ENCODE peak calls at places on chromosomes 2 and 18, in ten cellular contexts. One of them, this sample, is unnamed.
A peak's percentile ranks its signal among the peaks of the same experiment; 100 is the strongest.

GRCh38 chr2:187024739-187025138 is 175.8 kb upstream of the ZSWIM2 start:
- DNase-seq in GM12878: no peak
- DNase-seq in tibial nerve: no peak
- DNase-seq in HepG2: no peak
- DNase-seq in stomach: no peak
- DNase-seq in heart left ventricle: no peak
- DNase-seq in A549: no peak
- DNase-seq in breast epithelium: no peak
- DNase-seq in IMR-90: no peak
- DNase-seq in ovary: no peak
- DNase-seq in this sample: no peak

GRCh38 chr18:21593540-21594257 is 6.8 kb downstream of the ESCO1 start:
- DNase-seq in GM12878: no peak
- DNase-seq in HepG2: peak; percentile 3
- DNase-seq in IMR-90: no peak
- DNase-seq in A549: no peak
- DNase-seq in breast epithelium: no peak
- DNase-seq in heart left ventricle: no peak
- DNase-seq in ovary: no peak
- DNase-seq in tibial nerve: no peak
- DNase-seq in stomach: no peak
- DNase-seq in this sample: no peak

GRCh38 chr2:31531101-31531500 is 49.6 kb downstream of the SRD5A2 start:
- DNase-seq in breast epithelium: no peak
- DNase-seq in HepG2: no peak
- DNase-seq in heart left ventricle: no peak
- DNase-seq in ovary: no peak
- DNase-seq in A549: no peak
- DNase-seq in IMR-90: no peak
- DNase-seq in GM12878: no peak
- DNase-seq in tibial nerve: no peak
- DNase-seq in stomach: no peak
- DNase-seq in this sample: no peak

GRCh38 chr2:191432121-191432520 is 186.9 kb downstream of the MYO1B start:
- DNase-seq in A549: no peak
- DNase-seq in heart left ventricle: no peak
- DNase-seq in HepG2: no peak
- DNase-seq in IMR-90: peak; percentile 13
- DNase-seq in ovary: no peak
- DNase-seq in breast epithelium: no peak
- DNase-seq in GM12878: no peak
- DNase-seq in tibial nerve: no peak
- DNase-seq in stomach: no peak
- DNase-seq in this sample: no peak

GRCh38 chr18:60826346-60826745 is 453.8 kb upstream of the MC4R start:
- DNase-seq in tibial nerve: no peak
- DNase-seq in GM12878: no peak
- DNase-seq in heart left ventricle: no peak
- DNase-seq in stomach: no peak
- DNase-seq in HepG2: peak; percentile 1
- DNase-seq in ovary: no peak
- DNase-seq in breast epithelium: no peak
- DNase-seq in A549: no peak
- DNase-seq in IMR-90: no peak
- DNase-seq in this sample: no peak

GRCh38 chr2:222842517-222843174 is 18.2 kb upstream of the ACSL3 start:
- DNase-seq in tibial nerve: no peak
- DNase-seq in ovary: no peak
- DNase-seq in IMR-90: peak; percentile 74
- DNase-seq in breast epithelium: no peak
- DNase-seq in HepG2: peak; percentile 95
- DNase-seq in heart left ventricle: no peak
- DNase-seq in stomach: no peak
- DNase-seq in A549: peak; percentile 41
- DNase-seq in GM12878: no peak
- DNase-seq in this sample: no peak

GRCh38 chr2:45195916-45196315 is 186.7 kb upstream of the SIX2 start:
- DNase-seq in IMR-90: no peak
- DNase-seq in ovary: no peak
- DNase-seq in HepG2: no peak
- DNase-seq in A549: no peak
- DNase-seq in breast epithelium: no peak
- DNase-seq in tibial nerve: no peak
- DNase-seq in GM12878: no peak
- DNase-seq in stomach: no peak
- DNase-seq in heart left ventricle: no peak
- DNase-seq in this sample: no peak

GRCh38 chr2:142989276-142990204 is 112.1 kb downstream of the KYNU start:
- DNase-seq in tibial nerve: no peak
- DNase-seq in heart left ventricle: no peak
- DNase-seq in A549: peak; percentile 6
- DNase-seq in stomach: no peak
- DNase-seq in breast epithelium: no peak
- DNase-seq in IMR-90: peak; percentile 71
- DNase-seq in ovary: no peak
- DNase-seq in HepG2: peak; percentile 44
- DNase-seq in GM12878: no peak
- DNase-seq in this sample: no peak

GRCh38 chr2:133287709-133288108 is 280.6 kb downstream of the NCKAP5 start:
- DNase-seq in GM12878: no peak
- DNase-seq in IMR-90: peak; percentile 96
- DNase-seq in heart left ventricle: no peak
- DNase-seq in HepG2: no peak
- DNase-seq in ovary: no peak
- DNase-seq in tibial nerve: no peak
- DNase-seq in stomach: no peak
- DNase-seq in breast epithelium: no peak
- DNase-seq in A549: no peak
- DNase-seq in this sample: no peak

GRCh38 chr2:26988165-26988879 is 17.9 kb downstream of the MAPRE3 start:
- DNase-seq in stomach: no peak
- DNase-seq in tibial nerve: no peak
- DNase-seq in heart left ventricle: no peak
- DNase-seq in ovary: no peak
- DNase-seq in breast epithelium: no peak
- DNase-seq in A549: no peak
- DNase-seq in IMR-90: peak; percentile 86
- DNase-seq in HepG2: no peak
- DNase-seq in GM12878: no peak
- DNase-seq in this sample: no peak

GRCh38 chr2:170161516-170162260 is 16.3 kb upstream of the MYO3B start:
- DNase-seq in heart left ventricle: no peak
- DNase-seq in tibial nerve: no peak
- DNase-seq in GM12878: no peak
- DNase-seq in ovary: no peak
- DNase-seq in stomach: no peak
- DNase-seq in HepG2: no peak
- DNase-seq in A549: no peak
- DNase-seq in IMR-90: no peak
- DNase-seq in breast epithelium: no peak
- DNase-seq in this sample: no peak

GRCh38 chr2:169476459-169476858 is 2.8 kb upstream of the BBS5 start:
- DNase-seq in IMR-90: peak; percentile 61
- DNase-seq in ovary: no peak
- DNase-seq in HepG2: peak; percentile 62
- DNase-seq in tibial nerve: no peak
- DNase-seq in stomach: no peak
- DNase-seq in heart left ventricle: no peak
- DNase-seq in GM12878: no peak
- DNase-seq in A549: no peak
- DNase-seq in breast epithelium: no peak
- DNase-seq in this sample: no peak

GRCh38 chr18:62374410-62374965 is 49.4 kb downstream of the TNFRSF11A start:
- DNase-seq in heart left ventricle: no peak
- DNase-seq in HepG2: no peak
- DNase-seq in A549: no peak
- DNase-seq in IMR-90: no peak
- DNase-seq in tibial nerve: no peak
- DNase-seq in breast epithelium: no peak
- DNase-seq in ovary: no peak
- DNase-seq in stomach: no peak
- DNase-seq in GM12878: no peak
- DNase-seq in this sample: no peak

GRCh38 chr18:9016819-9017169 is 85.7 kb upstream of the NDUFV2 start:
- DNase-seq in IMR-90: peak; percentile 9
- DNase-seq in HepG2: no peak
- DNase-seq in GM12878: no peak
- DNase-seq in stomach: no peak
- DNase-seq in tibial nerve: no peak
- DNase-seq in ovary: no peak
- DNase-seq in breast epithelium: no peak
- DNase-seq in heart left ventricle: no peak
- DNase-seq in A549: no peak
- DNase-seq in this sample: no peak

GRCh38 chr2:172426635-172427255 is 641 bp upstream of the ITGA6 start:
- DNase-seq in heart left ventricle: no peak
- DNase-seq in ovary: no peak
- DNase-seq in IMR-90: no peak
- DNase-seq in A549: no peak
- DNase-seq in tibial nerve: no peak
- DNase-seq in breast epithelium: no peak
- DNase-seq in GM12878: no peak
- DNase-seq in HepG2: no peak
- DNase-seq in stomach: no peak
- DNase-seq in this sample: no peak
- H3K27ac ChIP-seq in heart left ventricle: peak overlapping the region; percentile 88
- H3K27ac ChIP-seq in ovary: no peak overlapping the region
- H3K27ac ChIP-seq in IMR-90: no peak overlapping the region
- H3K27ac ChIP-seq in A549: peak overlapping the region; percentile 80
- H3K27ac ChIP-seq in tibial nerve: peak overlapping the region; percentile 93
- H3K27ac ChIP-seq in breast epithelium: peak overlapping the region; percentile 89
- H3K27ac ChIP-seq in GM12878: no peak overlapping the region
- H3K27ac ChIP-seq in HepG2: peak overlapping the region; percentile 86
- H3K27ac ChIP-seq in stomach: peak overlapping the region; percentile 83
- H3K27ac ChIP-seq in this sample: peak overlapping the region; percentile 94

GRCh38 chr2:162317058-162317742 is 1.3 kb downstream of the IFIH1 start:
- DNase-seq in heart left ventricle: no peak
- DNase-seq in stomach: no peak
- DNase-seq in IMR-90: no peak
- DNase-seq in HepG2: no peak
- DNase-seq in ovary: no peak
- DNase-seq in A549: no peak
- DNase-seq in tibial nerve: no peak
- DNase-seq in GM12878: no peak
- DNase-seq in breast epithelium: no peak
- DNase-seq in this sample: no peak
- H3K4me3 ChIP-seq in heart left ventricle: peak overlapping the region; percentile 59
- H3K4me3 ChIP-seq in stomach: peak overlapping the region; percentile 92
- H3K4me3 ChIP-seq in IMR-90: no peak overlapping the region
- H3K4me3 ChIP-seq in HepG2: peak overlapping the region; percentile 80
- H3K4me3 ChIP-seq in ovary: peak overlapping the region; percentile 87
- H3K4me3 ChIP-seq in A549: no peak overlapping the region
- H3K4me3 ChIP-seq in tibial nerve: peak overlapping the region; percentile 91
- H3K4me3 ChIP-seq in GM12878: peak overlapping the region; percentile 90
- H3K4me3 ChIP-seq in breast epithelium: peak overlapping the region; percentile 80
- H3K4me3 ChIP-seq in this sample: peak overlapping the region; percentile 81

GRCh38 chr2:107607054-107607453 is 219.6 kb upstream of the RGPD4 start:
- DNase-seq in HepG2: no peak
- DNase-seq in stomach: no peak
- DNase-seq in ovary: no peak
- DNase-seq in heart left ventricle: no peak
- DNase-seq in A549: no peak
- DNase-seq in breast epithelium: no peak
- DNase-seq in IMR-90: no peak
- DNase-seq in tibial nerve: no peak
- DNase-seq in GM12878: no peak
- DNase-seq in this sample: no peak
- TF ChIP-seq POLR2A in HepG2: no peak
- TF ChIP-seq POLR2A in stomach: no peak
- TF ChIP-seq POLR2A in ovary: no peak
- TF ChIP-seq POLR2A in heart left ventricle: no peak
- TF ChIP-seq POLR2A in A549: no peak
- TF ChIP-seq POLR2A in breast epithelium: no peak
- TF ChIP-seq POLR2A in IMR-90: no peak
- TF ChIP-seq POLR2A in tibial nerve: no peak
- TF ChIP-seq POLR2A in GM12878: no peak
- TF ChIP-seq POLR2A in this sample: no peak

GRCh38 chr2:235754381-235755207 is 260.8 kb downstream of the AGAP1 start:
- DNase-seq in IMR-90: no peak
- DNase-seq in GM12878: no peak
- DNase-seq in tibial nerve: no peak
- DNase-seq in breast epithelium: peak; percentile 67
- DNase-seq in stomach: no peak
- DNase-seq in A549: no peak
- DNase-seq in heart left ventricle: no peak
- DNase-seq in HepG2: no peak
- DNase-seq in ovary: no peak
- DNase-seq in this sample: no peak
- H3K27ac ChIP-seq in IMR-90: no peak overlapping the region
- H3K27ac ChIP-seq in GM12878: no peak overlapping the region
- H3K27ac ChIP-seq in tibial nerve: no peak overlapping the region
- H3K27ac ChIP-seq in breast epithelium: peak overlapping the region; percentile 48
- H3K27ac ChIP-seq in stomach: no peak overlapping the region
- H3K27ac ChIP-seq in A549: no peak overlapping the region
- H3K27ac ChIP-seq in heart left ventricle: no peak overlapping the region
- H3K27ac ChIP-seq in HepG2: no peak overlapping the region
- H3K27ac ChIP-seq in ovary: no peak overlapping the region
- H3K27ac ChIP-seq in this sample: no peak overlapping the region

This sample was measured in esophagus squamous epithelium.